ENCODE peak calls at places on chromosomes 12 and 14, in six cellular contexts. One of them, this sample, is unnamed.

GRCh38 chr12:79689477-79690155 is 1.1 kb downstream of the PAWR start:
- DNase-seq in fibroblast of lung: peak
- DNase-seq in MM.1S: peak
- DNase-seq in GM23338: peak
- DNase-seq in mammary epithelial cell: peak
- DNase-seq in hepatocyte: peak
- DNase-seq in this sample: no peak

GRCh38 chr12:76611533-76611932 is 52.0 kb upstream of the OSBPL8 start:
- DNase-seq in fibroblast of lung: peak
- DNase-seq in MM.1S: no peak
- DNase-seq in GM23338: no peak
- DNase-seq in mammary epithelial cell: peak
- DNase-seq in hepatocyte: no peak
- DNase-seq in this sample: no peak

GRCh38 chr14:77290705-77291104 is 19.7 kb upstream of the NGB start:
- DNase-seq in fibroblast of lung: peak
- DNase-seq in MM.1S: no peak
- DNase-seq in GM23338: peak
- DNase-seq in mammary epithelial cell: peak
- DNase-seq in hepatocyte: peak
- DNase-seq in this sample: no peak

GRCh38 chr14:68528031-68528687 is 264.7 kb downstream of the ZFP36L1 start:
- DNase-seq in fibroblast of lung: no peak
- DNase-seq in MM.1S: no peak
- DNase-seq in GM23338: no peak
- DNase-seq in mammary epithelial cell: no peak
- DNase-seq in hepatocyte: no peak
- DNase-seq in this sample: no peak

GRCh38 chr12:21773263-21773741 is 1.2 kb downstream of the KCNJ8 start:
- DNase-seq in fibroblast of lung: peak
- DNase-seq in MM.1S: no peak
- DNase-seq in GM23338: peak
- DNase-seq in mammary epithelial cell: no peak
- DNase-seq in hepatocyte: peak
- DNase-seq in this sample: no peak

GRCh38 chr12:53804429-53804828 is 52.6 kb upstream of the CISTR start:
- DNase-seq in fibroblast of lung: no peak
- DNase-seq in MM.1S: no peak
- DNase-seq in GM23338: no peak
- DNase-seq in mammary epithelial cell: peak
- DNase-seq in hepatocyte: no peak
- DNase-seq in this sample: no peak

GRCh38 chr12:12376636-12377448 is 20.0 kb downstream of the BORCS5 start:
- DNase-seq in fibroblast of lung: peak
- DNase-seq in MM.1S: peak
- DNase-seq in GM23338: peak
- DNase-seq in mammary epithelial cell: peak
- DNase-seq in hepatocyte: peak
- DNase-seq in this sample: peak

GRCh38 chr14:64671591-64671990 is 32.6 kb upstream of the PLEKHG3 start:
- DNase-seq in fibroblast of lung: peak
- DNase-seq in MM.1S: peak
- DNase-seq in GM23338: peak
- DNase-seq in mammary epithelial cell: peak
- DNase-seq in hepatocyte: peak
- DNase-seq in this sample: no peak

GRCh38 chr14:75315143-75315542 is 36.5 kb downstream of the FOS start:
- DNase-seq in fibroblast of lung: peak
- DNase-seq in MM.1S: no peak
- DNase-seq in GM23338: no peak
- DNase-seq in mammary epithelial cell: peak
- DNase-seq in hepatocyte: no peak
- DNase-seq in this sample: no peak

GRCh38 chr12:121697093-121697698 is 15.4 kb upstream of the TMEM120B start:
- DNase-seq in fibroblast of lung: peak
- DNase-seq in MM.1S: peak
- DNase-seq in GM23338: peak
- DNase-seq in mammary epithelial cell: no peak
- DNase-seq in hepatocyte: peak
- DNase-seq in this sample: no peak

GRCh38 chr12:122204829-122205589 is 1.5 kb downstream of the B3GNT4 start:
- DNase-seq in fibroblast of lung: no peak
- DNase-seq in MM.1S: no peak
- DNase-seq in GM23338: no peak
- DNase-seq in mammary epithelial cell: no peak
- DNase-seq in hepatocyte: no peak
- DNase-seq in this sample: no peak

GRCh38 chr14:56686416-56686815 is 106.8 kb downstream of the TMEM260 start:
- DNase-seq in fibroblast of lung: no peak
- DNase-seq in MM.1S: no peak
- DNase-seq in GM23338: peak
- DNase-seq in mammary epithelial cell: peak
- DNase-seq in hepatocyte: no peak
- DNase-seq in this sample: no peak

GRCh38 chr12:5568325-5568981 is 136.5 kb downstream of the NTF3 start:
- DNase-seq in fibroblast of lung: peak
- DNase-seq in MM.1S: no peak
- DNase-seq in GM23338: no peak
- DNase-seq in mammary epithelial cell: no peak
- DNase-seq in hepatocyte: peak
- DNase-seq in this sample: no peak

GRCh38 chr14:32711103-32711680 is 227.5 kb upstream of the NPAS3 start:
- DNase-seq in fibroblast of lung: peak
- DNase-seq in MM.1S: peak
- DNase-seq in GM23338: peak
- DNase-seq in mammary epithelial cell: no peak
- DNase-seq in hepatocyte: peak
- DNase-seq in this sample: peak

GRCh38 chr12:93333828-93334227 is 43.9 kb upstream of the NUDT4 start:
- DNase-seq in fibroblast of lung: no peak
- DNase-seq in MM.1S: no peak
- DNase-seq in GM23338: no peak
- DNase-seq in mammary epithelial cell: no peak
- DNase-seq in hepatocyte: no peak
- DNase-seq in this sample: no peak

GRCh38 chr14:88085736-88086135 is 80.8 kb downstream of the GPR65 start:
- DNase-seq in fibroblast of lung: no peak
- DNase-seq in MM.1S: no peak
- DNase-seq in GM23338: no peak
- DNase-seq in mammary epithelial cell: no peak
- DNase-seq in hepatocyte: no peak
- DNase-seq in this sample: no peak

GRCh38 chr12:96195845-96196451 is 1.8 kb downstream of the ELK3 start:
- DNase-seq in fibroblast of lung: peak
- DNase-seq in MM.1S: peak
- DNase-seq in GM23338: peak
- DNase-seq in mammary epithelial cell: peak
- DNase-seq in hepatocyte: peak
- DNase-seq in this sample: no peak

GRCh38 chr12:44863867-44864266 is 12.2 kb downstream of the NELL2 start:
- DNase-seq in fibroblast of lung: no peak
- DNase-seq in MM.1S: no peak
- DNase-seq in GM23338: no peak
- DNase-seq in mammary epithelial cell: no peak
- DNase-seq in hepatocyte: no peak
- DNase-seq in this sample: no peak

GRCh38 chr12:81598205-81598604 is 160.9 kb downstream of the PPFIA2 start:
- DNase-seq in fibroblast of lung: peak
- DNase-seq in MM.1S: peak
- DNase-seq in GM23338: no peak
- DNase-seq in mammary epithelial cell: no peak
- DNase-seq in hepatocyte: no peak
- DNase-seq in this sample: no peak

GRCh38 chr14:90087433-90087832 is 25.6 kb downstream of the KCNK13 start:
- DNase-seq in fibroblast of lung: peak
- DNase-seq in MM.1S: no peak
- DNase-seq in GM23338: no peak
- DNase-seq in mammary epithelial cell: peak
- DNase-seq in hepatocyte: no peak
- DNase-seq in this sample: no peak

GRCh38 chr12:99670635-99671034 is 23.1 kb downstream of the GARIN6 start:
- DNase-seq in fibroblast of lung: peak
- DNase-seq in MM.1S: no peak
- DNase-seq in GM23338: peak
- DNase-seq in mammary epithelial cell: no peak
- DNase-seq in hepatocyte: no peak
- DNase-seq in this sample: no peak

GRCh38 chr12:1800646-1801284 is 19.6 kb upstream of the LRTM2 start:
- DNase-seq in fibroblast of lung: no peak
- DNase-seq in MM.1S: no peak
- DNase-seq in GM23338: peak
- DNase-seq in mammary epithelial cell: no peak
- DNase-seq in hepatocyte: no peak
- DNase-seq in this sample: no peak

GRCh38 chr12:86158956-86159355 is 97.2 kb downstream of the MGAT4C start:
- DNase-seq in fibroblast of lung: peak
- DNase-seq in MM.1S: no peak
- DNase-seq in GM23338: no peak
- DNase-seq in mammary epithelial cell: peak
- DNase-seq in hepatocyte: no peak
- DNase-seq in this sample: no peak

GRCh38 chr12:46963977-46964376 is 115.4 kb upstream of the PCED1B start:
- DNase-seq in fibroblast of lung: peak
- DNase-seq in MM.1S: no peak
- DNase-seq in GM23338: no peak
- DNase-seq in mammary epithelial cell: peak
- DNase-seq in hepatocyte: no peak
- DNase-seq in this sample: no peak

GRCh38 chr14:100271247-100271939 is 32.4 kb downstream of the YY1 start:
- DNase-seq in fibroblast of lung: no peak
- DNase-seq in MM.1S: no peak
- DNase-seq in GM23338: peak
- DNase-seq in mammary epithelial cell: peak
- DNase-seq in hepatocyte: peak
- DNase-seq in this sample: no peak

GRCh38 chr14:94646481-94646880 is 34.3 kb downstream of the SERPINA3 start:
- DNase-seq in fibroblast of lung: peak
- DNase-seq in MM.1S: no peak
- DNase-seq in GM23338: no peak
- DNase-seq in mammary epithelial cell: peak
- DNase-seq in hepatocyte: no peak
- DNase-seq in this sample: no peak

GRCh38 chr12:49636979-49637378 is 13.6 kb downstream of the PRPF40B start:
- DNase-seq in fibroblast of lung: peak
- DNase-seq in MM.1S: peak
- DNase-seq in GM23338: peak
- DNase-seq in mammary epithelial cell: peak
- DNase-seq in hepatocyte: peak
- DNase-seq in this sample: peak

GRCh38 chr14:66624319-66624937 is 116.5 kb downstream of the GPHN start:
- DNase-seq in fibroblast of lung: peak
- DNase-seq in MM.1S: peak
- DNase-seq in GM23338: peak
- DNase-seq in mammary epithelial cell: peak
- DNase-seq in hepatocyte: peak
- DNase-seq in this sample: peak

GRCh38 chr14:89669209-89669608 is 252.2 kb upstream of the FOXN3 start:
- DNase-seq in fibroblast of lung: no peak
- DNase-seq in MM.1S: no peak
- DNase-seq in GM23338: no peak
- DNase-seq in mammary epithelial cell: no peak
- DNase-seq in hepatocyte: no peak
- DNase-seq in this sample: no peak

GRCh38 chr14:79363291-79363690 is 848.0 kb downstream of the DIO2 start:
- DNase-seq in fibroblast of lung: no peak
- DNase-seq in MM.1S: no peak
- DNase-seq in GM23338: no peak
- DNase-seq in mammary epithelial cell: no peak
- DNase-seq in hepatocyte: no peak
- DNase-seq in this sample: no peak

GRCh38 chr12:115942346-115942745 is 335.1 kb downstream of the MED13L start:
- DNase-seq in fibroblast of lung: no peak
- DNase-seq in MM.1S: no peak
- DNase-seq in GM23338: no peak
- DNase-seq in mammary epithelial cell: no peak
- DNase-seq in hepatocyte: no peak
- DNase-seq in this sample: no peak

GRCh38 chr12:18340796-18341195 is 79.5 kb downstream of the PIK3C2G start:
- DNase-seq in fibroblast of lung: no peak
- DNase-seq in MM.1S: no peak
- DNase-seq in GM23338: no peak
- DNase-seq in mammary epithelial cell: no peak
- DNase-seq in hepatocyte: no peak
- DNase-seq in this sample: no peak
- TF ChIP-seq EZH2 in fibroblast of lung: no peak
- TF ChIP-seq EZH2 in MM.1S: no peak
- TF ChIP-seq EZH2 in GM23338: no peak
- TF ChIP-seq EZH2 in mammary epithelial cell: no peak
- TF ChIP-seq EZH2 in hepatocyte: no peak
- TF ChIP-seq EZH2 in this sample: no peak

GRCh38 chr12:28172434-28173030 is 17.7 kb upstream of the CCDC91 start:
- DNase-seq in fibroblast of lung: peak
- DNase-seq in MM.1S: peak
- DNase-seq in GM23338: peak
- DNase-seq in mammary epithelial cell: peak
- DNase-seq in hepatocyte: peak
- DNase-seq in this sample: peak
- TF ChIP-seq CTCF in fibroblast of lung: peak
- TF ChIP-seq CTCF in MM.1S: peak
- TF ChIP-seq CTCF in GM23338: peak
- TF ChIP-seq CTCF in mammary epithelial cell: peak
- TF ChIP-seq CTCF in hepatocyte: peak
- TF ChIP-seq CTCF in this sample: peak

GRCh38 chr14:101604935-101605767 is 43.9 kb downstream of the DIO3 start:
- DNase-seq in fibroblast of lung: no peak
- DNase-seq in MM.1S: no peak
- DNase-seq in GM23338: no peak
- DNase-seq in mammary epithelial cell: no peak
- DNase-seq in hepatocyte: no peak
- DNase-seq in this sample: peak

GRCh38 chr14:101603096-101603495 is 41.8 kb downstream of the DIO3 start:
- DNase-seq in fibroblast of lung: no peak
- DNase-seq in MM.1S: no peak
- DNase-seq in GM23338: no peak
- DNase-seq in mammary epithelial cell: no peak
- DNase-seq in hepatocyte: no peak
- DNase-seq in this sample: peak

GRCh38 chr14:101602466-101602840 is 41.2 kb downstream of the DIO3 start:
- DNase-seq in fibroblast of lung: no peak
- DNase-seq in MM.1S: no peak
- DNase-seq in GM23338: no peak
- DNase-seq in mammary epithelial cell: no peak
- DNase-seq in hepatocyte: no peak
- DNase-seq in this sample: peak

GRCh38 chr14:101601603-101602465 is 40.5 kb downstream of the DIO3 start:
- DNase-seq in fibroblast of lung: no peak
- DNase-seq in MM.1S: no peak
- DNase-seq in GM23338: peak
- DNase-seq in mammary epithelial cell: no peak
- DNase-seq in hepatocyte: no peak
- DNase-seq in this sample: peak

GRCh38 chr14:101604228-101604934 is 43.1 kb downstream of the DIO3 start:
- DNase-seq in fibroblast of lung: no peak
- DNase-seq in MM.1S: no peak
- DNase-seq in GM23338: no peak
- DNase-seq in mammary epithelial cell: no peak
- DNase-seq in hepatocyte: no peak
- DNase-seq in this sample: peak
- TF ChIP-seq EZH2 in fibroblast of lung: no peak
- TF ChIP-seq EZH2 in MM.1S: no peak
- TF ChIP-seq EZH2 in GM23338: no peak
- TF ChIP-seq EZH2 in mammary epithelial cell: no peak
- TF ChIP-seq EZH2 in hepatocyte: no peak
- TF ChIP-seq EZH2 in this sample: no peak

GRCh38 chr12:65187665-65188064 is 18.3 kb downstream of the LEMD3 start:
- DNase-seq in fibroblast of lung: no peak
- DNase-seq in MM.1S: no peak
- DNase-seq in GM23338: no peak
- DNase-seq in mammary epithelial cell: no peak
- DNase-seq in hepatocyte: no peak
- DNase-seq in this sample: no peak
- TF ChIP-seq CTCF in fibroblast of lung: no peak
- TF ChIP-seq CTCF in MM.1S: no peak
- TF ChIP-seq CTCF in GM23338: no peak
- TF ChIP-seq CTCF in mammary epithelial cell: no peak
- TF ChIP-seq CTCF in hepatocyte: no peak
- TF ChIP-seq CTCF in this sample: no peak